ENCODE peak calls at places on chromosomes 13 and 19, in five cellular contexts. Y is PC-9, M is mucosa of descending colon, J is IMR-90, A is heart right ventricle. Q is an unnamed sample.
A peak's percentile ranks its signal among the peaks of the same experiment; 100 is the strongest.

GRCh38 chr13:36673838-36674326 is at the start of gene SERTM1:
- DNase-seq in Y (no peak), M (peak; percentile 41), J (no peak), A (no peak), Q (no peak)

GRCh38 chr13:78401833-78402232 is 201.5 kb downstream of the POU4F1 start:
- DNase-seq in Y (no peak), M (no peak), J (no peak), A (no peak), Q (no peak)

GRCh38 chr13:110651726-110652230 is 36.4 kb downstream of the NAXD start:
- DNase-seq in Y (no peak), M (no peak), J (no peak), A (no peak), Q (no peak)

GRCh38 chr19:15021286-15022007 is 27.8 kb upstream of the CASP14 start:
- DNase-seq in Y (no peak), M (no peak), J (no peak), A (no peak), Q (no peak)

GRCh38 chr13:48873081-48873480 is 102.6 kb upstream of the FNDC3A start:
- DNase-seq in Y (no peak), M (no peak), J (no peak), A (no peak), Q (no peak)

GRCh38 chr19:37699057-37699456 is 20.5 kb downstream of the ZNF607 start:
- DNase-seq in Y (no peak), M (no peak), J (peak; percentile 8), A (no peak), Q (no peak)

GRCh38 chr13:110676511-110677204 is 29.3 kb downstream of the CARS2 start:
- DNase-seq in Y (no peak), M (peak; percentile 59), J (no peak), A (no peak), Q (no peak)

GRCh38 chr13:99178636-99179035 is 22.0 kb upstream of the UBAC2 start:
- DNase-seq in Y (no peak), M (no peak), J (no peak), A (no peak), Q (no peak)

GRCh38 chr19:40947114-40947513 is 44.0 kb upstream of the CYP2B6 start:
- DNase-seq in Y (no peak), M (no peak), J (no peak), A (no peak), Q (no peak)

GRCh38 chr19:40947573-40947972 is 43.5 kb upstream of the CYP2B6 start:
- DNase-seq in Y (no peak), M (no peak), J (no peak), A (no peak), Q (no peak)

GRCh38 chr19:40948580-40949299 is 42.3 kb upstream of the CYP2B6 start:
- DNase-seq in Y (no peak), M (no peak), J (no peak), A (no peak), Q (no peak)

GRCh38 chr19:40941481-40942219 is 49.4 kb upstream of the CYP2B6 start:
- DNase-seq in Y (no peak), M (no peak), J (no peak), A (no peak), Q (no peak)

GRCh38 chr19:40945645-40946044 is 45.4 kb upstream of the CYP2B6 start:
- DNase-seq in Y (no peak), M (no peak), J (no peak), A (no peak), Q (no peak)
- H3K4me1 ChIP-seq in Y (no peaks in the 10 kb centered on the region), M (no peaks in the 10 kb centered on the region), J (no peaks in the 10 kb centered on the region), A (no peaks in the 10 kb centered on the region), Q (no peaks in the 10 kb centered on the region)

GRCh38 chr19:7962644-7963268 is 19.3 kb upstream of the TIMM44 start:
- DNase-seq in Y (no peak), M (no peak), J (no peak), A (no peak), Q (no peak)
- H3K36me3 ChIP-seq in Y (peaks cover 17% of the 10 kb centered on the region), M (no peaks in the 10 kb centered on the region), J (peaks cover 56% of the 10 kb centered on the region), A (no peaks in the 10 kb centered on the region), Q (peaks cover 23% of the 10 kb centered on the region)

DNA sequence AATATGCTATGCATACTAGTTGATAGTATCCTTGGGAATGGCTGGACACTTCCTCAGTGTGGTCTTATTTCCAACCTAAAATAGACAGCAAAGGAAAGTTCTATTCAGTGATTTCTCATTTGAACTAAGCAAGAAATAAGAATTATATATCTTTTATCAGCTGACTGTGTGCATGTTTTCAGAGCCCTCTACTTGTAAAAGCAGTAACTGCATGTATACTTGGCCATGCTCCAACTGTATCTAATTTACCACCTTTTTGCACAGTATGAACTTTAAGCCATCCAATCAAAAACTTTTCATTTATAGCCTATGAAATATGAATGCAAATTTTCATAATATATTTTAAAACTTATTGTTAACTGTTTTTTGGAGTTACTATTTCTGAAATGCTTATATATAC is 136.4 kb upstream of the PCDH9 start:
- DNase-seq in Y (no peak), M (no peak), J (peak; percentile 50), A (no peak), Q (no peak)
- TF ChIP-seq CTCF in Y (peak; percentile 23), M (no peak), J (peak; percentile 31), A (peak; percentile 8), Q (no peak)

GRCh38 chr19:16620584-16620983 is 7.4 kb downstream of the MED26 start:
- DNase-seq in Y (no peak), M (no peak), J (no peak), A (no peak), Q (no peak)

GRCh38 chr19:16619456-16619855 is 8.5 kb downstream of the MED26 start:
- DNase-seq in Y (no peak), M (no peak), J (no peak), A (peak; percentile 32), Q (no peak)

GRCh38 chr19:16621165-16621800 is 6.7 kb downstream of the MED26 start:
- DNase-seq in Y (no peak), M (no peak), J (no peak), A (no peak), Q (no peak)

GRCh38 chr19:16618248-16618647 is 9.8 kb downstream of the MED26 start:
- DNase-seq in Y (no peak), M (no peak), J (no peak), A (no peak), Q (no peak)

GRCh38 chr19:16620018-16620417 is 8.0 kb downstream of the MED26 start:
- DNase-seq in Y (no peak), M (no peak), J (no peak), A (no peak), Q (no peak)
- H3K4me1 ChIP-seq in Y (peaks cover 19% of the 10 kb centered on the region), M (peaks cover 9% of the 10 kb centered on the region), J (peaks cover 4% of the 10 kb centered on the region), A (peaks cover 54% of the 10 kb centered on the region), Q (no peaks in the 10 kb centered on the region)